ENCODE peak calls at places on chromosomes 7 and 10, in five cellular contexts. L is H1, M is GM12878, R is GM12891, E is K562. O is an unnamed sample.

GRCh38 chr7:19491821-19492452 is 216.9 kb downstream of the POLR1F start:
- DNase-seq in L (no peak), M (no peak), R (no peak), E (no peak), O (no peak)

GRCh38 chr10:103284170-103284569 is 7.2 kb downstream of the INA start:
- DNase-seq in M (no peak), E (no peak), L (no peak), R (no peak), O (no peak)

GRCh38 chr10:58358947-58359346 is 24.1 kb downstream of the UBE2D1 start:
- DNase-seq in R (no peak), E (no peak), L (no peak), M (no peak), O (no peak)

GRCh38 chr7:24702674-24703235 is 54.5 kb downstream of the GSDME start:
- DNase-seq in L (no peak), R (no peak), E (no peak), M (no peak), O (no peak)

GRCh38 chr7:7183061-7183832 is 903 bp downstream of the C1GALT1 start:
- DNase-seq in R (peak; percentile 23), L (no peak), E (peak; percentile 57), M (no peak), O (peak; percentile 27)

GRCh38 chr10:88791924-88792323 is 10.6 kb upstream of the LIPM start:
- DNase-seq in M (peak; percentile 17), E (no peak), L (no peak), R (no peak), O (no peak)

GRCh38 chr10:113071446-113071845 is 121.4 kb downstream of the TCF7L2 start:
- DNase-seq in L (no peak), M (no peak), R (no peak), E (no peak), O (no peak)

GRCh38 chr7:727104-727805 is at the start of gene PRKAR1B:
- DNase-seq in L (no peak), E (peak; percentile 75), M (no peak), R (peak; percentile 83), O (peak; percentile 71)

GRCh38 chr10:101351017-101351416 is 2.9 kb upstream of the BTRC start:
- DNase-seq in E (no peak), M (no peak), R (no peak), L (no peak), O (no peak)

GRCh38 chr10:12980080-12980656 is 21.3 kb downstream of the CCDC3 start:
- DNase-seq in M (no peak), R (no peak), L (no peak), E (no peak), O (no peak)

GRCh38 chr10:94747137-94747536 is 15.3 kb upstream of the CYP2C19 start:
- DNase-seq in L (no peak), R (no peak), M (no peak), E (no peak), O (no peak)

GRCh38 chr7:43119371-43120069 is 7.1 kb downstream of the HECW1 start:
- DNase-seq in M (no peak), R (no peak), L (no peak), E (no peak), O (no peak)

GRCh38 chr10:21993360-21994001 is 10.0 kb downstream of the DNAJC1 start:
- DNase-seq in E (peak; percentile 15), L (no peak), M (no peak), R (no peak), O (no peak)

GRCh38 chr7:47452715-47453092 is 129.2 kb downstream of the TNS3 start:
- DNase-seq in L (no peak), E (no peak), R (no peak), M (no peak), O (no peak)
- TF ChIP-seq POLR2A in L (no peak), E (no peak), R (no peak), M (no peak), O (no peak)

GRCh38 chr7:47301657-47302295 is 280.1 kb downstream of the TNS3 start:
- DNase-seq in R (no peak), M (no peak), E (no peak), L (no peak), O (no peak)

GRCh38 chr7:47304727-47305719 is 276.9 kb downstream of the TNS3 start:
- DNase-seq in L (no peak), M (no peak), R (no peak), E (no peak), O (no peak)

GRCh38 chr7:47302560-47302959 is 279.4 kb downstream of the TNS3 start:
- DNase-seq in L (no peak), R (no peak), M (no peak), E (no peak), O (no peak)

GRCh38 chr7:47303695-47304453 is 278.0 kb downstream of the TNS3 start:
- DNase-seq in M (no peak), L (no peak), E (no peak), R (no peak), O (no peak)

DNA sequence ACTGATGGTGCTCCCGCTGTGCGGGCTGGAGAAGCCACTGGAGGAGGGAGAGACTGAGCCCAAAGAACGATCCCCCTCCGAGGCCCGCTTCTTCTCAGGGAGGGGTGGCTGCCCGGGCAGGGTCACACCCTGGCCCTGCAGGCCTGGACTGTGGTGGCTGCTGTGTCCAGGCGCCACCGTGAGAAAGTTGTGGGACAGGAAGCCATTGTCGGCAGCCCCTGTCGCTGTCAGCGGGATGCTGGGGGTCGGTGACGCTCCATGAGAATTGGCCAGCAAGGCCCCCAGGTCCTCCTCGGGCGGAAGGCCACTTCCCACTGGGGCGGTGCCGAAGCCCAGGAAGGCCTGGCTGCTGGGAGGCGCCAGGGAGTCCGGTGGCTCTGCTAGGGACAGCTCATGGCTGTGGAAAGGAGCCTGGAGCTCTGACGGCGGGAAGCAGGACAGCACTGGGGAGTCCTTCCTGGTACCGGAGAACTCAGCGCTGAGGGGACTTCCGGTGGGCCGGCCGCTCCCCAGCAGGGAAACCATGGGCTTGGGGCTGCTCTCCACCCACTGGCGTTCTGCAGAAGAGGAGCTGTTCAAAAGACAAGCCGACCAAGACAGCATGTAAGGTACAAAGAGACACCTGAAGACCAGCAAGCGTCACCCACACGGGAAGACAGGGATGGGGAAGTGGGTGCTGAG is 278.8 kb downstream of the TNS3 start:
- DNase-seq in R (no peak), M (no peak), E (no peak), L (no peak), O (no peak)
- TF ChIP-seq POLR2AphosphoS5 in R (no peak), M (no peak), E (no peak), L (no peak), O (no peak)

DNA sequence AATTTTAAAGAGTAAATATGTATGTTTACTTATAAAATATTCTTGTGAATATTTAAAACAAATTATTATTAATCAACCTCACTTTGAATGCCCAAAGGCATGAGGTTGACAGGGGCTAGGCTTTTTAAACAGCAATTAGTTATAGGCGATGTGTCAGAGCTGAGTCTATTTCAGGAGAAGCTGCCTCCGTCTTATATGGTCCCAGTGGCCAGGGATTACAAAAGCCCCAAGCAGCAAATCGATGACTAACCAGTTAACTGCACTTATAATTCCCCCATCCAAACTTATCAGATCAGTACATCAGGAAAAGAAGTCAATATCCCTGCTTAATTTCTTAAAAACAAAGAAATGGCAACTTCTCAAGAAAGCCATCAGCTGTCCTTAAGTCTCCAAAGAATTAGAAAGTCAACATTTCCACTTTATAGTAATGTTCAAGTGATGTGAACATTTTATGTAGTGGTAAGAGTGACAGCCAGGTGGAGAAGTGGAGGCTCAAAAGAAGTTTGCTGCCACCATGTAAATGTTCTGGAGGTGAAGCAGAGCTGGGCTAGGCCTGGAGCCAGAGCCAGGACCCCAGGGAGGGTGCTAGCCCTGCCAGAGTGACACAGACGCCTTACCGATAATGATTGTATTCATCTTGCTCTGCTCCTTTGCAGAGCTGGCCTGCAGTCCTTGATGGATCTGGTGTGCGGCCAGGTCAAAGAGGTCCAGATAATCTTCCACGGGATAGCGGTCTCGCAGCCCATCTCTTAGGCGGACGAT is 51.5 kb downstream of the CHST15 start:
- DNase-seq in M (no peak), R (no peak), E (no peak), L (no peak), O (no peak)
- TF ChIP-seq TAF1 in M (no peak), R (no peak), E (no peak), L (no peak), O (no peak)

GRCh38 chr7:155312108-155312507 is 14.4 kb downstream of the INSIG1 start:
- DNase-seq in E (no peak), L (no peak), R (no peak), M (no peak), O (no peak)

GRCh38 chr7:155312653-155313052 is 15.0 kb downstream of the INSIG1 start:
- DNase-seq in M (no peak), R (no peak), L (no peak), E (no peak), O (no peak)

GRCh38 chr7:155309021-155309338 is 11.3 kb downstream of the INSIG1 start:
- DNase-seq in E (no peak), L (no peak), M (no peak), R (no peak), O (no peak)

GRCh38 chr7:155308330-155309020 is 10.8 kb downstream of the INSIG1 start:
- DNase-seq in R (no peak), L (no peak), E (no peak), M (no peak), O (no peak)

GRCh38 chr7:155310425-155311114 is 12.9 kb downstream of the INSIG1 start:
- DNase-seq in E (no peak), L (no peak), R (no peak), M (no peak), O (no peak)
- TF ChIP-seq POLR2A in E (no peak), L (no peak), R (peak; percentile 40), M (peak; percentile 69), O (peak; percentile 34)